ENCODE peak calls at places on chromosomes 13 and 19, in five cellular contexts. S is CD4-positive, alpha-beta T cell; M is dorsolateral prefrontal cortex; U is right lobe of liver; H is Karpas-422. J is an unnamed sample.

GRCh38 chr13:29140277-29140676 is 320.1 kb downstream of the MTUS2 start:
- DNase-seq in M (no peak), U (no peak), H (no peak), S (no peak), J (no peak)

GRCh38 chr13:109667754-109668360 is 118.5 kb downstream of the IRS2 start:
- DNase-seq in S (no peak), M (no peak), U (no peak), H (no peak), J (no peak)

GRCh38 chr13:101520672-101521071 is 68.2 kb downstream of the ITGBL1 start:
- DNase-seq in S (no peak), M (no peak), H (no peak), U (no peak), J (no peak)

GRCh38 chr19:900302-901111 is 7.2 kb downstream of the RNU6-9 start:
- DNase-seq in M (no peak), U (no peak), H (peak), S (no peak), J (no peak)

GRCh38 chr13:110444226-110444653 is 117.3 kb downstream of the RAB20 start:
- DNase-seq in M (no peak), H (peak), U (no peak), S (no peak), J (no peak)

GRCh38 chr19:56671613-56671994 is at the start of gene ZNF835:
- DNase-seq in M (peak), U (peak), H (no peak), S (peak), J (peak)

GRCh38 chr13:44240611-44241010 is 133.0 kb upstream of the SERP2 start:
- DNase-seq in H (no peak), M (no peak), U (no peak), S (no peak), J (no peak)

GRCh38 chr19:55036058-55036457 is 2.0 kb downstream of the GP6 start:
- DNase-seq in U (no peak), M (no peak), H (no peak), S (no peak), J (no peak)

GRCh38 chr19:19860756-19861390 is 4.8 kb upstream of the ZNF253 start:
- DNase-seq in S (peak), U (no peak), M (no peak), H (no peak), J (peak)

GRCh38 chr19:55656552-55656951 is 1.7 kb downstream of the U2AF2 start:
- DNase-seq in H (peak), U (no peak), M (no peak), S (no peak), J (no peak)

GRCh38 chr13:99215466-99215865 is 14.8 kb downstream of the UBAC2 start:
- DNase-seq in U (no peak), S (peak), H (no peak), M (no peak), J (peak)

GRCh38 chr19:18421371-18421959 is 2.3 kb downstream of the SSBP4 start:
- DNase-seq in M (no peak), S (no peak), H (no peak), U (no peak), J (no peak)

GRCh38 chr19:47729468-47729798 is 15.9 kb upstream of the NOP53 start:
- DNase-seq in H (no peak), M (no peak), U (no peak), S (no peak), J (no peak)
- H3K27ac ChIP-seq in H (no peak), M (peak), U (no peak), S (no peak), J (peak)

DNA sequence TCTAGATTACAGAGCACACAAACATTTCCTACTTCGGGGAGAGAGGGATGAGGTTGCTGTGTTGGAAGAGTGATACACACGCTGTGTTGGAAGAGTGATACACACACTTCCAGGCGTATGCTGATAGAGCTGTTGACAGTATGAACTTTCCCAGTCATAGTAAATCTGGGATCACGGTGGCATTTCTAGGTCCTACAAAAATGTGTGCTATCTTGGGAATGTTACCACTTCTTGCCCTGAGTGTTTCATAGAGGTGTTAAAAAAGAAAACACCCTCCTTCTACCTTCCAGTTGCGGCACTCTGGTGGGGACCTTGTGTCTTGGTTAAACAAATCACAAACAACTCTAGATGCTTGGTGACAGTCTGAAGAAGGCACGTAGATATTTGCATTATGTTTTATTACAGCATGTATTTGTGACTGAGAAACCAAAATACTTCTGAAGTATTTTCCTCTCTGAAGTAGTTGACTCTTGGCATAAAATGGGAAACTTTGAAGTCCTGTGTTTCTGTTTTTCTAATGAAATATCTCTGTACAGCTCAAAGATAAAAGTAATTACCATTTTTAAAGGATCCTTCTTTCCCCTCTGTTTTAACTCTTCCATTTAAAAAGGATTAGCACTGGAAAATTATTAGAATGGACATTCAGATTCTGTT is 52.5 kb downstream of the ARHGAP35 start:
- DNase-seq in H (no peak), U (no peak), S (no peak), M (no peak), J (no peak)
- H3K27ac ChIP-seq in H (peak), U (no peak), S (no peak), M (no peak), J (peak)

DNA sequence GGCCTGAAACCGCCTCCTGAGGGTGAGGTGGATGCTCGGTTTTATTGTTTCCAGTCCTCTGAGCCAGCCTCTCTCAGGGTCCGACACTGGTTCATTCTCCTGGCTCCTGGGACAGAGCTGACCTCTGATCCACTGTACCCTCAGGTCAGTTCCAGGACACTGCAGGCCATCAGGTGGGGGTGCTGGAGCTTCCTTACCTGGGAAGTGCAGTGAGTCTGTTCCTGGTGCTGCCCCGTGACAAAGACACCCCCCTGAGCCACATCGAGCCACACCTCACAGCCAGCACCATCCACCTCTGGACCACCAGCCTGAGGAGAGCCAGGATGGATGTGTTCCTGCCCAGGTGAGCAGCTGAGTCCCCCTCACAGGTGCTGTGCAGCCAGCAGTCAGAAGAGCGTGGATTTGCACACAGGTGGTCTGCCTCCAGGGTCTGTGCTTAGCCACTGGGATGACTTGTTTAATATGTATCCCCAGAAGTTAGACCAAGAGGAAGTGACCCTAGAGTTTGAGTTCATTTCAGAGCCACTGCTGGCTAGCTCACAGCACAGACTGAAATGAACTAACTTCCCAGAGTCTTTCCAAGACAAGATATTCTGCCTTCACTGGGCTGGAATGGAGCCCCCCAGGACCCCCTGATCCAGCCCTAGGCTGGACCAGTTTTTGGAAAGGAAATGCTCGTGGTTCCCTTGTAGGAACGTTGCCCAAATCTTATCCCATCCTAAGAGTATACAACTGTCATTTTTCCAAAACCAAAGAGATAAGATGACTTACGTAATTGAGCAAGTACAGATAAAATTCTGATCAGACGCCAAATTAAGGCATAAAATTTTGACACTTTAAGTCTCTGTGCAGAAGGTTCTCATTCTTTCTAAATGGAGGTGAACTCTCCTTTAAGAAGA is 8.8 kb downstream of the SERPINE3 start:
- DNase-seq in S (no peak), M (no peak), H (no peak), U (no peak), J (no peak)
- H3K27ac ChIP-seq in S (no peak), M (no peak), H (no peak), U (no peak), J (no peak)

GRCh38 chr19:13012390-13012689 is 17.1 kb downstream of the NFIX start:
- DNase-seq in H (no peak), M (no peak), U (no peak), S (no peak), J (no peak)

GRCh38 chr19:13014921-13015280 is 19.6 kb downstream of the NFIX start:
- DNase-seq in H (no peak), S (no peak), U (no peak), M (no peak), J (no peak)

GRCh38 chr19:13012690-13013608 is 17.7 kb downstream of the NFIX start:
- DNase-seq in M (no peak), S (no peak), H (peak), U (peak), J (no peak)

GRCh38 chr19:13014101-13014920 is 19.0 kb downstream of the NFIX start:
- DNase-seq in M (no peak), H (no peak), U (no peak), S (no peak), J (no peak)

DNA sequence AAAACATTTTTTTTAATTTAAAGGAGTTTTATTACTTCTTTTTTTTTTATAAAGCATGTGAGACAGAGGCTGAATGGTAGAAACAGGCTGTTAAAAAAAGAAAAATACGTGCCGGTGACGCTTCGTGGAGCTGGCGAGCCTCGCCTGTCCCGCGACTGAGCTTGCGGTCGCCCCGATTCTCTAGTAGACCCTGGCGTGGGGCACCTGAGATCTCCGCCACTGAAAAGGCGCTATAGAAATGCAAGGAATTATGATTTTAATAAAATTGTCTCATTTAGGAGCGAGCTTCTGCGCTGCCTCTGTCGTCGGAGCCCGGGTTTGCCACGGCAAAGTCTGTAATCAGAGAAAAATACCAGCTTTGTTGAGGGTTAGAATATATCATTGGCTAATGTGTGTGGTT is 18.4 kb downstream of the NFIX start:
- DNase-seq in M (no peak), H (no peak), U (no peak), S (no peak), J (no peak)
- H3K27ac ChIP-seq in M (peak), H (no peak), U (no peak), S (no peak), J (no peak)

DNA sequence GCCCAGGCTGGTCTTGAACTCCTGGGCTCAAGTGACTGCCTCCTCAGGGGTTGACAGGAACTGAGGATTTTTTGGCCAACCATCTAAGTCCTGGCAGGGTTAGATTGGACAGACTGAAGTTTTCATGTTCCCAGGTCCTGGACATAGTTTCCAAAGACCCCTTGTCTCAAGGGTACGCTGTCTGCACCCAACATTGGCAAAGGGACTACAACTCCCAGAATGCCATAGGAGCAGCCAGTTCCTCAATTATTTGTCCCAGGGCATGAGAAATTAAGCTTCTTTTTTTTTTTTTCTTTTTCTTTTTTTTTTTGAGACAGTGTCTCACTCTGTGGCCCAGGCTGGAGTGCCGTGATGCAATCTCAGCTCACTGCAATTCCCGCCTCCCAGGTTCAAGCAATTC is 6.9 kb downstream of the GYS1 start:
- DNase-seq in H (no peak), S (no peak), U (no peak), M (no peak), J (no peak)
- H3K27ac ChIP-seq in H (no peak), S (no peak), U (no peak), M (no peak), J (no peak)

GRCh38 chr13:77565635-77566034 is 30.1 kb downstream of the SCEL start:
- DNase-seq in S (no peak), M (no peak), U (no peak), H (peak), J (no peak)
- H3K27ac ChIP-seq in S (no peak), M (no peak), U (no peak), H (no peak), J (no peak)

GRCh38 chr13:72960541-72960940 is 98.3 kb upstream of the KLF5 start:
- DNase-seq in U (no peak), H (no peak), M (no peak), S (no peak), J (no peak)
- H3K27ac ChIP-seq in U (no peak), H (no peak), M (no peak), S (no peak), J (no peak)

DNA sequence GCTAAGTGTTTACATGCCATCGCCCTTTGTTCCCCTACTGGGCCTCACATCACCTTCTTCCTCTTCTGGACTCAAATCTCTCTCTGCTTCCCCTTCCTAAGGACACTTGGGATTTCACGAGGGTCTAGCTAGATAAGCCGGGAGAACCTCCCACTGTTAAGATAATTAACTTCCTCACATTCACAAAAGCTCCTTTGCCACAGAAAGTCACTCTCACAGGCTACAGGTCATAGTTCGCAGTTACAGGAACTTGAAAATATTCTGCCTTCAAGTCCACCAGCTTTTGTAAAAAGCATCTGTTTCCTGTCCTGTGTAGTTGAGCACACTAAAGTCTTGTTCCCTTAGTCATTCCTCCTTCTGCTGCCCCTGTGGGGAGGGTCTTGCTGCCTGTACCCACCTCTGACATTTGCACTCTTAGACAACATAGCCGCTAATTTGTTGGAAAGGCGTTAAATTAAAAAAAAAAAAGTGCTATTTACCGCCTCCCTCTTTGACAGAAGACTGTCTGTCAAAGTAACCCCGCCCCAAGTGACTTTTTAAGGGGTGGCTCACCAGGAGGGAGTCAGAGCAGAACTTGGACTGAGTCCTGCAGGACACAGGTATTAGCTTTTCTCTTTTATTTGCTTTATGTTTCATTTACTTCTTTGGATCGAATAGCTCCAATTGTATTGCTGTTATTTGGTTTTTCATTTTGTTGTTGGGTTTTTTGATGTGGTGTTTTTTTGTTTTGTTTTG is 26.8 kb upstream of the CEACAM21 start:
- DNase-seq in S (peak), U (no peak), M (no peak), H (no peak), J (no peak)
- H3K27ac ChIP-seq in S (peak), U (peak), M (peak), H (no peak), J (peak)

GRCh38 chr13:40406405-40407138 is 259.9 kb downstream of the FOXO1 start:
- DNase-seq in U (no peak), M (no peak), H (no peak), S (no peak), J (no peak)
- H3K27ac ChIP-seq in U (no peak), M (no peak), H (no peak), S (no peak), J (no peak)

J was measured in spleen.